ENCODE peak calls at places on chromosomes 3 and 15, in nine cellular contexts. One of them, this sample, is unnamed.

GRCh38 chr15:37109151-37109912 is 9.0 kb upstream of the MEIS2 start:
- DNase-seq in brain microvascular endothelial cell: no peak
- DNase-seq in Caco-2: no peak
- DNase-seq in stomach: no peak
- DNase-seq in neural progenitor cell: peak
- DNase-seq in MG63: no peak
- DNase-seq in skeletal muscle cell: no peak
- DNase-seq in central memory CD4-positive, alpha-beta T cell: no peak
- DNase-seq in AG20443: no peak
- DNase-seq in this sample: no peak

GRCh38 chr3:51568978-51569377 is 30.5 kb downstream of the RAD54L2 start:
- DNase-seq in brain microvascular endothelial cell: no peak
- DNase-seq in Caco-2: no peak
- DNase-seq in stomach: no peak
- DNase-seq in neural progenitor cell: no peak
- DNase-seq in MG63: no peak
- DNase-seq in skeletal muscle cell: no peak
- DNase-seq in central memory CD4-positive, alpha-beta T cell: no peak
- DNase-seq in AG20443: no peak
- DNase-seq in this sample: no peak

GRCh38 chr3:19702416-19703078 is 231.5 kb downstream of the EFHB start:
- DNase-seq in brain microvascular endothelial cell: no peak
- DNase-seq in Caco-2: no peak
- DNase-seq in stomach: no peak
- DNase-seq in neural progenitor cell: no peak
- DNase-seq in MG63: no peak
- DNase-seq in skeletal muscle cell: no peak
- DNase-seq in central memory CD4-positive, alpha-beta T cell: no peak
- DNase-seq in AG20443: no peak
- DNase-seq in this sample: peak

GRCh38 chr3:117600666-117601065 is 891.1 kb downstream of the TUSC7 start:
- DNase-seq in brain microvascular endothelial cell: no peak
- DNase-seq in Caco-2: no peak
- DNase-seq in stomach: no peak
- DNase-seq in neural progenitor cell: no peak
- DNase-seq in MG63: no peak
- DNase-seq in skeletal muscle cell: peak
- DNase-seq in central memory CD4-positive, alpha-beta T cell: no peak
- DNase-seq in AG20443: no peak
- DNase-seq in this sample: no peak

GRCh38 chr15:70672081-70672480 is 91.3 kb downstream of the UACA start:
- DNase-seq in brain microvascular endothelial cell: no peak
- DNase-seq in Caco-2: no peak
- DNase-seq in stomach: no peak
- DNase-seq in neural progenitor cell: no peak
- DNase-seq in MG63: no peak
- DNase-seq in skeletal muscle cell: no peak
- DNase-seq in central memory CD4-positive, alpha-beta T cell: peak
- DNase-seq in AG20443: no peak
- DNase-seq in this sample: no peak

GRCh38 chr3:73625124-73625665 is 454 bp upstream of the PDZRN3 start:
- DNase-seq in brain microvascular endothelial cell: peak
- DNase-seq in Caco-2: no peak
- DNase-seq in stomach: peak
- DNase-seq in neural progenitor cell: peak
- DNase-seq in MG63: peak
- DNase-seq in skeletal muscle cell: no peak
- DNase-seq in central memory CD4-positive, alpha-beta T cell: no peak
- DNase-seq in AG20443: peak
- DNase-seq in this sample: peak

GRCh38 chr3:58534592-58535494 is 2.1 kb downstream of the ACOX2 start:
- DNase-seq in brain microvascular endothelial cell: no peak
- DNase-seq in Caco-2: no peak
- DNase-seq in stomach: no peak
- DNase-seq in neural progenitor cell: no peak
- DNase-seq in MG63: no peak
- DNase-seq in skeletal muscle cell: no peak
- DNase-seq in central memory CD4-positive, alpha-beta T cell: no peak
- DNase-seq in AG20443: no peak
- DNase-seq in this sample: no peak

GRCh38 chr3:39150170-39150802 is 3.1 kb downstream of the CSRNP1 start:
- DNase-seq in brain microvascular endothelial cell: no peak
- DNase-seq in Caco-2: no peak
- DNase-seq in stomach: no peak
- DNase-seq in neural progenitor cell: no peak
- DNase-seq in MG63: no peak
- DNase-seq in skeletal muscle cell: no peak
- DNase-seq in central memory CD4-positive, alpha-beta T cell: no peak
- DNase-seq in AG20443: no peak
- DNase-seq in this sample: no peak

GRCh38 chr15:63939531-63940130 is 105.9 kb upstream of the HERC1 start:
- DNase-seq in brain microvascular endothelial cell: peak
- DNase-seq in Caco-2: no peak
- DNase-seq in stomach: peak
- DNase-seq in neural progenitor cell: no peak
- DNase-seq in MG63: peak
- DNase-seq in skeletal muscle cell: peak
- DNase-seq in central memory CD4-positive, alpha-beta T cell: no peak
- DNase-seq in AG20443: peak
- DNase-seq in this sample: peak

GRCh38 chr3:55631766-55632331 is 144.7 kb upstream of the WNT5A start:
- DNase-seq in brain microvascular endothelial cell: no peak
- DNase-seq in Caco-2: no peak
- DNase-seq in stomach: no peak
- DNase-seq in neural progenitor cell: no peak
- DNase-seq in MG63: peak
- DNase-seq in skeletal muscle cell: no peak
- DNase-seq in central memory CD4-positive, alpha-beta T cell: no peak
- DNase-seq in AG20443: no peak
- DNase-seq in this sample: no peak

GRCh38 chr3:98986073-98986472 is 84.6 kb upstream of the DCBLD2 start:
- DNase-seq in brain microvascular endothelial cell: peak
- DNase-seq in Caco-2: peak
- DNase-seq in stomach: no peak
- DNase-seq in neural progenitor cell: peak
- DNase-seq in MG63: peak
- DNase-seq in skeletal muscle cell: peak
- DNase-seq in central memory CD4-positive, alpha-beta T cell: no peak
- DNase-seq in AG20443: peak
- DNase-seq in this sample: no peak

GRCh38 chr3:150497956-150498355 is 48.3 kb downstream of the SERP1 start:
- DNase-seq in brain microvascular endothelial cell: peak
- DNase-seq in Caco-2: no peak
- DNase-seq in stomach: no peak
- DNase-seq in neural progenitor cell: no peak
- DNase-seq in MG63: peak
- DNase-seq in skeletal muscle cell: peak
- DNase-seq in central memory CD4-positive, alpha-beta T cell: no peak
- DNase-seq in AG20443: peak
- DNase-seq in this sample: no peak

GRCh38 chr3:50466177-50466576 is 37.3 kb downstream of the CACNA2D2 start:
- DNase-seq in brain microvascular endothelial cell: no peak
- DNase-seq in Caco-2: no peak
- DNase-seq in stomach: no peak
- DNase-seq in neural progenitor cell: no peak
- DNase-seq in MG63: no peak
- DNase-seq in skeletal muscle cell: no peak
- DNase-seq in central memory CD4-positive, alpha-beta T cell: no peak
- DNase-seq in AG20443: no peak
- DNase-seq in this sample: no peak